ENCODE peak calls at places on chromosomes 5 and 9, in four cellular contexts. B is left ventricle myocardium inferior, Q is prostate gland, Y is fibroblast of lung. V is an unnamed sample.

GRCh38 chr5:111680737-111681413 is 76.1 kb downstream of the NREP start:
- DNase-seq in Q (peak; percentile 76), Y (peak; percentile 94), B (peak; percentile 50), V (peak; percentile 96)

GRCh38 chr5:42991477-42992034 is 48.6 kb downstream of the ANXA2R start:
- DNase-seq in B (no peak), Q (no peak), Y (peak; percentile 41), V (no peak)

GRCh38 chr9:107214915-107215314 is 68.2 kb upstream of the RAD23B start:
- DNase-seq in Y (peak; percentile 65), B (no peak), Q (no peak), V (no peak)

GRCh38 chr9:86262436-86262835 is 3.0 kb upstream of the C9orf153 start:
- DNase-seq in B (no peak), Y (no peak), Q (no peak), V (no peak)

GRCh38 chr5:75640395-75640794 is 29.1 kb downstream of the ANKDD1B start:
- DNase-seq in B (no peak), Y (peak; percentile 95), Q (no peak), V (peak; percentile 69)

GRCh38 chr5:127564002-127564769 is 46.7 kb downstream of the PRRC1 start:
- DNase-seq in Q (peak; percentile 60), B (no peak), Y (peak; percentile 45), V (peak; percentile 63)

GRCh38 chr5:98779264-98779877 is 5.9 kb downstream of the RGMB start:
- DNase-seq in Y (no peak), B (no peak), Q (peak; percentile 46), V (no peak)

GRCh38 chr5:117623042-117623815 is 1048.6 kb upstream of the SEMA6A start:
- DNase-seq in B (no peak), Q (no peak), Y (no peak), V (peak; percentile 4)

GRCh38 chr5:58751222-58751621 is 168.3 kb downstream of the RAB3C start:
- DNase-seq in Y (peak; percentile 42), B (no peak), Q (no peak), V (no peak)

DNA sequence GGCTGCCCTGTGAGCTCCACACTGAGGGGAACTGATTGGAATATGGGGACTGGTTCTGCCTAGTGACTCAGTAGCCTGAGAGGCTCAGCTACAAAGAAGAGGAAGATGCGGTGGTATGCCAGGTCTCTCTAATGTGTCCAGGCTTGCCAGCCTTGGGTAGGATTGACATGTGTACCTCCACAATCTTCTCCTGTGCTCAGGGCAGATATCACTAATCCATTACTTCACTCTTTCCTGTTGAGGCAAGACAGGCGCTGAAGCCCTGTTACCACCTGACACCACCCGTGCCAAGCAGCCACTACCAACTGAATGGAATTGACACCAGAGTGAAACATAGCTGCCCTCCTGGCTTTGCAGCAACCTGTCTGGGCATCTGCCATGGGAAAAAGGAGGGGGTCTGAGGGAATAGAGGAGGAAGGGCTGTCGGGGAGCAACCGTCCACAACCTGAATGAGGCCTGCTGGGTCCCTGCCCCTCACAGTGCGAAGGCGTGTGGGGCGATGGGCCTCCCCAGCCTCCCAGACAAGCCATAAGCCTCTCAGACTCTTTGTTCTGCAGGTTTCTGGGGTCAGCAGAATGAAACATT is 114.7 kb upstream of the CXCL14 start:
- DNase-seq in B (no peak), Y (no peak), Q (no peak), V (peak; percentile 88)
- H3K27ac ChIP-seq in B (no peak overlapping the region), Y (no peak overlapping the region), Q (no peak overlapping the region), V (peak overlapping the region; percentile 75)

GRCh38 chr9:136372561-136373299 is 739 bp downstream of the CARD9 start:
- DNase-seq in B (peak; percentile 67), Y (peak; percentile 75), Q (peak; percentile 54), V (peak; percentile 31)
- TF ChIP-seq CTCF in B (no peak), Y (peak; percentile 46), Q (peak; percentile 2), V (no peak)

GRCh38 chr9:33377089-33377715 is 25.2 kb downstream of the AQP7 start:
- DNase-seq in B (no peak), Y (no peak), Q (no peak), V (no peak)

GRCh38 chr9:33374634-33375237 is 27.6 kb downstream of the AQP7 start:
- DNase-seq in B (peak; percentile 56), Q (peak; percentile 77), Y (peak; percentile 62), V (peak; percentile 86)

GRCh38 chr9:33375238-33375840 is 27.0 kb downstream of the AQP7 start:
- DNase-seq in Q (no peak), B (no peak), Y (peak; percentile 45), V (no peak)

GRCh38 chr9:33374190-33374589 is 28.2 kb downstream of the AQP7 start:
- DNase-seq in B (no peak), Q (no peak), Y (no peak), V (no peak)

DNA sequence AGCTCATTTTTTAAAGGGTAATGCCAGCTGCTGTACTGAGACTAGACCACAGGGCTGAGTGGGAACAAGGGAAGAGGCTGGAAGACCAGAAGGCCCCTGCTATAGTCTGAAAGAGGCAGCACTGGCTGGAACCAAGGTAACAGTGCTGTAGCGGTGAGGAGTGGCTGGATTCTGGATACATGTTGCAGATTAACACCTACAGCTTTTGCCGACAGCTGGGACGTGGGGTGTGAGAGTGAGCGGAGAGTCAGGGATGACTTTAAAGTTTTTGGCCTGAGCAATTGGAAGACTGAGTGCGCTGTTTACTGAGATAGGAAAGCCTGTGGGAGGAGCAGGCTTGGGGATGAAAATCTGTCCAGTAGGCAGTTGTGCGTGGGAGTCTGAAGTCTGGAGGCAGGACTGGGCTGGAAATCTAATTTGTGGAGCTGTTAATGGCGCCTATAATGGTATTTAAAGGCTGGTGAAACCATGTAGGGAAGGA is 26.5 kb downstream of the AQP7 start:
- DNase-seq in Y (no peak), B (no peak), Q (no peak), V (no peak)
- H3K27ac ChIP-seq in Y (no peak overlapping the region), B (peak overlapping the region; percentile 56), Q (no peak overlapping the region), V (peak overlapping the region; percentile 30)

DNA sequence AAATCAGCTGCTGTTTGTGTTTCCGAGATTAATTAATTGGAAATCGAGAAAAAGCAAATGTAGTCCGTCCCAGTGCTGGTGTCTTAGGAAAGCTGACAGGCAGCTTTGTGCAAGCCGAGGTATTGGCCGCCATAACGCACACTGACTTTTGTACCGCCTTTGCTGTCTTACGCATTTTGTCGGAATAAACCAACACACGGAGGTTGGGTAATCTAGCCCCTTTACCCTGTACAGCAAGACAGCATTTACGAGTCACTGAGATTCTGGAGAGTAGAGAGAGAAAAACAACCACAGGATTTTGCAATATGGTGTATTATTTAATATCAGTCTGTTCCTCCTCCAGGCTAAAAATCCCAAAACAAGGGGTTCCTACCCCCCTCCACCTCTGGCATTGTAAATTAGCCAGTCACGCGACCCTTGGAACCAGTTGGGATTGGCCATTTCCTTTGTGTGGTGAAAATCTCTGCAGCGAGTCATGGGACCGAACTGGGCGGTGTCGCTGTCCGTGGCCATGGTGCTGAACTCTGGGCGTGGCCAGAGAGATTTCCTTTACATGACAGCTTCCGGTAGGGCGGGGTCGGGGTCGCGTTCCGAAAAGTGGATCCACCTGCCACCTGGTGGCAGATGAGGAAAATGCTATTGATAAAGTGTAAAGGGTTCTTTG is 10.3 kb upstream of the PCDHB1 start:
- DNase-seq in Y (peak; percentile 45), B (peak; percentile 88), Q (peak; percentile 79), V (peak; percentile 99)
- TF ChIP-seq CTCF in Y (peak; percentile 33), B (peak; percentile 68), Q (peak; percentile 87), V (peak; percentile 86)

V was measured in RWPE1.